ENCODE peak calls at places on chromosomes 1 and 21, in four cellular contexts. One of them, this sample, is unnamed.

GRCh38 chr1:244231193-244231571 is 180.1 kb downstream of the ZBTB18 start:
- DNase-seq in hepatic stellate cell: no peak
- DNase-seq in GM03348: peak; percentile 60
- DNase-seq in Peyer's patch: no peak
- DNase-seq in this sample: no peak

GRCh38 chr1:244322791-244323521 is 128.8 kb downstream of the ADSS2 start:
- DNase-seq in Peyer's patch: no peak
- DNase-seq in GM03348: peak; percentile 89
- DNase-seq in hepatic stellate cell: peak; percentile 80
- DNase-seq in this sample: no peak

GRCh38 chr1:33346921-33347649 is 26.2 kb upstream of the A3GALT2 start:
- DNase-seq in hepatic stellate cell: peak; percentile 89
- DNase-seq in Peyer's patch: no peak
- DNase-seq in GM03348: peak; percentile 80
- DNase-seq in this sample: no peak

GRCh38 chr1:89821322-89822108 is 683 bp downstream of the LRRC8D start:
- DNase-seq in Peyer's patch: peak; percentile 77
- DNase-seq in GM03348: peak; percentile 73
- DNase-seq in hepatic stellate cell: peak; percentile 40
- DNase-seq in this sample: peak; percentile 65

GRCh38 chr1:53486395-53487026 is 27.3 kb downstream of the DMRTB1 start:
- DNase-seq in GM03348: no peak
- DNase-seq in hepatic stellate cell: no peak
- DNase-seq in Peyer's patch: no peak
- DNase-seq in this sample: no peak

GRCh38 chr1:154866995-154867795 is 2.9 kb downstream of the KCNN3 start:
- DNase-seq in GM03348: peak; percentile 86
- DNase-seq in Peyer's patch: no peak
- DNase-seq in hepatic stellate cell: peak; percentile 80
- DNase-seq in this sample: no peak

GRCh38 chr1:151790940-151791651 is 796 bp upstream of the TDRKH start:
- DNase-seq in Peyer's patch: no peak
- DNase-seq in GM03348: peak; percentile 33
- DNase-seq in hepatic stellate cell: no peak
- DNase-seq in this sample: no peak

GRCh38 chr1:45752441-45753052 is 2.1 kb upstream of the IPP start:
- DNase-seq in GM03348: peak; percentile 17
- DNase-seq in hepatic stellate cell: no peak
- DNase-seq in Peyer's patch: no peak
- DNase-seq in this sample: no peak

GRCh38 chr21:42124826-42125570 is 53.9 kb downstream of the UMODL1 start:
- DNase-seq in hepatic stellate cell: no peak
- DNase-seq in Peyer's patch: no peak
- DNase-seq in GM03348: no peak
- DNase-seq in this sample: no peak

GRCh38 chr1:25500694-25501093 is 42.7 kb upstream of the LDLRAP1 start:
- DNase-seq in hepatic stellate cell: no peak
- DNase-seq in GM03348: no peak
- DNase-seq in Peyer's patch: no peak
- DNase-seq in this sample: no peak

GRCh38 chr21:42336065-42336464 is 14.7 kb downstream of the TFF2 start:
- DNase-seq in Peyer's patch: no peak
- DNase-seq in hepatic stellate cell: no peak
- DNase-seq in GM03348: no peak
- DNase-seq in this sample: no peak

GRCh38 chr1:156281281-156282142 is 1.1 kb downstream of the SMG5 start:
- DNase-seq in Peyer's patch: no peak
- DNase-seq in hepatic stellate cell: peak; percentile 76
- DNase-seq in GM03348: peak; percentile 71
- DNase-seq in this sample: no peak

GRCh38 chr1:172335377-172335776 is 85.1 kb upstream of the C1orf105 start:
- DNase-seq in hepatic stellate cell: no peak
- DNase-seq in Peyer's patch: no peak
- DNase-seq in GM03348: no peak
- DNase-seq in this sample: no peak

GRCh38 chr1:32761253-32761877 is 55.8 kb downstream of the YARS1 start:
- DNase-seq in Peyer's patch: peak; percentile 73
- DNase-seq in GM03348: peak; percentile 55
- DNase-seq in hepatic stellate cell: peak; percentile 59
- DNase-seq in this sample: no peak

GRCh38 chr1:10635385-10635896 is 160.7 kb downstream of the PEX14 start:
- DNase-seq in GM03348: peak; percentile 86
- DNase-seq in Peyer's patch: no peak
- DNase-seq in hepatic stellate cell: peak; percentile 52
- DNase-seq in this sample: no peak

GRCh38 chr21:17782051-17782450 is 37.1 kb downstream of the C21orf91 start:
- DNase-seq in Peyer's patch: no peak
- DNase-seq in GM03348: no peak
- DNase-seq in hepatic stellate cell: no peak
- DNase-seq in this sample: no peak

GRCh38 chr1:184219414-184219813 is 167.4 kb upstream of the C1orf21 start:
- DNase-seq in GM03348: no peak
- DNase-seq in Peyer's patch: no peak
- DNase-seq in hepatic stellate cell: no peak
- DNase-seq in this sample: no peak

GRCh38 chr1:236063919-236064673 is 794 bp downstream of the NID1 start:
- DNase-seq in hepatic stellate cell: peak; percentile 80
- DNase-seq in Peyer's patch: peak; percentile 54
- DNase-seq in GM03348: peak; percentile 80
- DNase-seq in this sample: no peak

GRCh38 chr1:61227857-61228557 is 145.6 kb downstream of the NFIA start:
- DNase-seq in Peyer's patch: no peak
- DNase-seq in GM03348: no peak
- DNase-seq in hepatic stellate cell: no peak
- DNase-seq in this sample: no peak

GRCh38 chr1:228434674-228435073 is 18.0 kb upstream of the TRIM17 start:
- DNase-seq in Peyer's patch: no peak
- DNase-seq in hepatic stellate cell: no peak
- DNase-seq in GM03348: no peak
- DNase-seq in this sample: no peak

GRCh38 chr1:183473286-183473536 is 912 bp downstream of the SMG7 start:
- DNase-seq in GM03348: peak; percentile 3
- DNase-seq in hepatic stellate cell: no peak
- DNase-seq in Peyer's patch: no peak
- DNase-seq in this sample: no peak

GRCh38 chr1:183693521-183693920 is 40.4 kb upstream of the APOBEC4 start:
- DNase-seq in Peyer's patch: no peak
- DNase-seq in GM03348: no peak
- DNase-seq in hepatic stellate cell: no peak
- DNase-seq in this sample: no peak

GRCh38 chr21:32403201-32403701 is 9.3 kb upstream of the EVA1C start:
- DNase-seq in Peyer's patch: no peak
- DNase-seq in hepatic stellate cell: peak; percentile 73
- DNase-seq in GM03348: peak; percentile 86
- DNase-seq in this sample: no peak

GRCh38 chr1:210416049-210416448 is 87.3 kb downstream of the HHAT start:
- DNase-seq in Peyer's patch: no peak
- DNase-seq in GM03348: no peak
- DNase-seq in hepatic stellate cell: no peak
- DNase-seq in this sample: no peak

GRCh38 chr1:168480997-168481396 is 62.8 kb downstream of the XCL2 start:
- DNase-seq in Peyer's patch: no peak
- DNase-seq in hepatic stellate cell: no peak
- DNase-seq in GM03348: no peak
- DNase-seq in this sample: no peak

GRCh38 chr1:114107474-114108175 is 46.0 kb downstream of the SYT6 start:
- DNase-seq in Peyer's patch: no peak
- DNase-seq in hepatic stellate cell: no peak
- DNase-seq in GM03348: no peak
- DNase-seq in this sample: no peak

GRCh38 chr1:236868625-236869467 is 73.8 kb downstream of the MTR start:
- DNase-seq in hepatic stellate cell: no peak
- DNase-seq in Peyer's patch: no peak
- DNase-seq in GM03348: peak; percentile 55
- DNase-seq in this sample: peak; percentile 19

This sample was measured in GM12892.